ENCODE peak calls at places on chromosome 13, in four cellular contexts. One of them, this sample, is unnamed. For H3K36me3 and H3K4me1, the result is how much of the 10 kb centered on the place peaks cover.

GRCh38 chr13:91988331-91988730 is 589.9 kb downstream of the GPC5 start:
- DNase-seq in mucosa of descending colon: no peak
- DNase-seq in body of pancreas: no peak
- DNase-seq in tibial nerve: no peak
- DNase-seq in this sample: no peak

GRCh38 chr13:39881887-39882286 is 226.4 kb downstream of the COG6 start:
- DNase-seq in body of pancreas: no peak
- DNase-seq in tibial nerve: no peak
- DNase-seq in mucosa of descending colon: no peak
- DNase-seq in this sample: no peak

GRCh38 chr13:26914624-26915023 is 154.0 kb upstream of the GPR12 start:
- DNase-seq in mucosa of descending colon: no peak
- DNase-seq in tibial nerve: no peak
- DNase-seq in body of pancreas: no peak
- DNase-seq in this sample: no peak

GRCh38 chr13:43307921-43308433 is 284.6 kb downstream of the DNAJC15 start:
- DNase-seq in tibial nerve: peak
- DNase-seq in body of pancreas: peak
- DNase-seq in mucosa of descending colon: peak
- DNase-seq in this sample: peak

GRCh38 chr13:43316997-43317396 is 293.6 kb downstream of the DNAJC15 start:
- DNase-seq in mucosa of descending colon: peak
- DNase-seq in body of pancreas: no peak
- DNase-seq in tibial nerve: peak
- DNase-seq in this sample: no peak

GRCh38 chr13:28463481-28463880 is 31.4 kb downstream of the FLT1 start:
- DNase-seq in body of pancreas: no peak
- DNase-seq in mucosa of descending colon: no peak
- DNase-seq in tibial nerve: no peak
- DNase-seq in this sample: no peak

GRCh38 chr13:90906554-90906953 is 440.9 kb upstream of the MIR17HG start:
- DNase-seq in tibial nerve: no peak
- DNase-seq in mucosa of descending colon: no peak
- DNase-seq in body of pancreas: no peak
- DNase-seq in this sample: no peak

GRCh38 chr13:40161931-40162330 is 504.5 kb downstream of the FOXO1 start:
- DNase-seq in tibial nerve: no peak
- DNase-seq in mucosa of descending colon: no peak
- DNase-seq in body of pancreas: no peak
- DNase-seq in this sample: no peak

GRCh38 chr13:60662595-60662994 is 265.6 kb downstream of the TDRD3 start:
- DNase-seq in body of pancreas: no peak
- DNase-seq in tibial nerve: no peak
- DNase-seq in mucosa of descending colon: no peak
- DNase-seq in this sample: no peak

GRCh38 chr13:47480121-47480520 is 521.0 kb downstream of the SUCLA2 start:
- DNase-seq in mucosa of descending colon: no peak
- DNase-seq in body of pancreas: no peak
- DNase-seq in tibial nerve: no peak
- DNase-seq in this sample: no peak

GRCh38 chr13:95301135-95301946 is at the start of gene ABCC4:
- DNase-seq in body of pancreas: peak
- DNase-seq in mucosa of descending colon: peak
- DNase-seq in tibial nerve: peak
- DNase-seq in this sample: peak

GRCh38 chr13:95301947-95302386 is 716 bp upstream of the ABCC4 start:
- DNase-seq in mucosa of descending colon: no peak
- DNase-seq in body of pancreas: no peak
- DNase-seq in tibial nerve: peak
- DNase-seq in this sample: no peak

GRCh38 chr13:95298971-95299627 is 2.2 kb downstream of the ABCC4 start:
- DNase-seq in body of pancreas: no peak
- DNase-seq in tibial nerve: no peak
- DNase-seq in mucosa of descending colon: no peak
- DNase-seq in this sample: no peak

GRCh38 chr13:95298169-95298940 is 2.9 kb downstream of the ABCC4 start:
- DNase-seq in mucosa of descending colon: no peak
- DNase-seq in tibial nerve: no peak
- DNase-seq in body of pancreas: no peak
- DNase-seq in this sample: no peak

GRCh38 chr13:95300625-95301134 is 571 bp downstream of the ABCC4 start:
- DNase-seq in tibial nerve: peak
- DNase-seq in mucosa of descending colon: peak
- DNase-seq in body of pancreas: peak
- DNase-seq in this sample: peak
- TF ChIP-seq CTCF in tibial nerve: no peak
- TF ChIP-seq CTCF in mucosa of descending colon: no peak
- TF ChIP-seq CTCF in body of pancreas: no peak
- TF ChIP-seq CTCF in this sample: no peak

GRCh38 chr13:98401936-98402335 is 175.0 kb downstream of the STK24 start:
- DNase-seq in mucosa of descending colon: no peak
- DNase-seq in body of pancreas: no peak
- DNase-seq in tibial nerve: no peak
- DNase-seq in this sample: no peak
- H3K36me3 ChIP-seq in mucosa of descending colon: under half
- H3K36me3 ChIP-seq in body of pancreas: under half
- H3K36me3 ChIP-seq in tibial nerve: under half
- H3K36me3 ChIP-seq in this sample: under half

GRCh38 chr13:45769072-45769471 is 67.0 kb downstream of the CBY2 start:
- DNase-seq in tibial nerve: no peak
- DNase-seq in body of pancreas: no peak
- DNase-seq in mucosa of descending colon: no peak
- DNase-seq in this sample: no peak

GRCh38 chr13:45773236-45773635 is 71.1 kb downstream of the CBY2 start:
- DNase-seq in mucosa of descending colon: no peak
- DNase-seq in body of pancreas: no peak
- DNase-seq in tibial nerve: no peak
- DNase-seq in this sample: no peak

GRCh38 chr13:45770886-45771285 is 68.8 kb downstream of the CBY2 start:
- DNase-seq in tibial nerve: no peak
- DNase-seq in body of pancreas: no peak
- DNase-seq in mucosa of descending colon: no peak
- DNase-seq in this sample: no peak

GRCh38 chr13:45765464-45765863 is 63.3 kb downstream of the CBY2 start:
- DNase-seq in mucosa of descending colon: no peak
- DNase-seq in tibial nerve: no peak
- DNase-seq in body of pancreas: no peak
- DNase-seq in this sample: no peak

GRCh38 chr13:45768668-45769067 is 66.5 kb downstream of the CBY2 start:
- DNase-seq in body of pancreas: no peak
- DNase-seq in mucosa of descending colon: no peak
- DNase-seq in tibial nerve: no peak
- DNase-seq in this sample: no peak
- H3K4me1 ChIP-seq in body of pancreas: under half
- H3K4me1 ChIP-seq in mucosa of descending colon: under half
- H3K4me1 ChIP-seq in tibial nerve: under half
- H3K4me1 ChIP-seq in this sample: under half

GRCh38 chr13:24540236-24541126 is 27.9 kb upstream of the PARP4 start:
- DNase-seq in mucosa of descending colon: no peak
- DNase-seq in body of pancreas: no peak
- DNase-seq in tibial nerve: no peak
- DNase-seq in this sample: peak
- TF ChIP-seq CTCF in mucosa of descending colon: no peak
- TF ChIP-seq CTCF in body of pancreas: no peak
- TF ChIP-seq CTCF in tibial nerve: no peak
- TF ChIP-seq CTCF in this sample: no peak

DNA sequence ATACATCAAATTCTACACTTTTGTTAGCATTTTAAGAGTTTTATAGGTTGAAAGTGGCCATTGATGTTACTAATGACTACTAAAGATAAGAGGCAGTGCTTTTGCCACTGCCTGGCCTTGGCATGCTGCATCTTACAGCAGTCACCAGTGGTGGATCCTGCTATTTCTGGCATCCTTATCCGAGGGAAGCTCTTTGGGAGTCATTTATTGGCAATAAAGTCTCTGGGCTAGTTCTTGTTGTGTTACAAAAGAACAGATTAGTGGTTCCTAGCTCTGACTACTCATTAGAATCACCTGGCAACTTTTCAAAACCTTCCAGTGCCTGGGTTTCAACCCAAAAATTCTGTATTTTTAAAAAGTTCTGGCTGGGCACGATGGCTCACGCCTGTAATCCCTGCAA is 94.5 kb downstream of the ZMYM2 start:
- DNase-seq in tibial nerve: no peak
- DNase-seq in mucosa of descending colon: no peak
- DNase-seq in body of pancreas: no peak
- DNase-seq in this sample: no peak
- H3K36me3 ChIP-seq in tibial nerve: under half
- H3K36me3 ChIP-seq in mucosa of descending colon: under half
- H3K36me3 ChIP-seq in body of pancreas: under half
- H3K36me3 ChIP-seq in this sample: under half

GRCh38 chr13:113209880-113210421 is 538 bp downstream of the CUL4A start:
- DNase-seq in mucosa of descending colon: peak
- DNase-seq in body of pancreas: peak
- DNase-seq in tibial nerve: no peak
- DNase-seq in this sample: peak

GRCh38 chr13:113208424-113209335 is at the start of gene PCID2:
- DNase-seq in mucosa of descending colon: peak
- DNase-seq in body of pancreas: peak
- DNase-seq in tibial nerve: peak
- DNase-seq in this sample: peak

GRCh38 chr13:113209336-113209879 is at the start of gene CUL4A:
- DNase-seq in body of pancreas: peak
- DNase-seq in tibial nerve: peak
- DNase-seq in mucosa of descending colon: peak
- DNase-seq in this sample: peak

GRCh38 chr13:113211774-113212173 is 2.4 kb downstream of the CUL4A start:
- DNase-seq in mucosa of descending colon: no peak
- DNase-seq in body of pancreas: no peak
- DNase-seq in tibial nerve: no peak
- DNase-seq in this sample: no peak

GRCh38 chr13:113210834-113211233 is 1.4 kb downstream of the CUL4A start:
- DNase-seq in body of pancreas: no peak
- DNase-seq in tibial nerve: no peak
- DNase-seq in mucosa of descending colon: no peak
- DNase-seq in this sample: no peak
- H3K4me1 ChIP-seq in body of pancreas: half or more
- H3K4me1 ChIP-seq in tibial nerve: under half
- H3K4me1 ChIP-seq in mucosa of descending colon: under half
- H3K4me1 ChIP-seq in this sample: under half

This sample was measured in colonic mucosa.